ENCODE peak calls at places on chromosomes 12 and 14, in five cellular contexts. B, L, X, E and H are unnamed samples.

GRCh38 chr14:67650694-67651093 is 23.7 kb downstream of the VTI1B start:
- DNase-seq in B (peak), X (no peak), E (no peak), L (no peak), H (no peak)

GRCh38 chr12:70648831-70649230 is 11.6 kb upstream of the PTPRB start:
- DNase-seq in E (no peak), B (no peak), X (no peak), L (no peak), H (no peak)

GRCh38 chr14:75604979-75605825 is 26.8 kb downstream of the FLVCR2 start:
- DNase-seq in B (no peak), L (peak), E (no peak), X (no peak), H (no peak)

GRCh38 chr12:128734391-128734790 is 89.4 kb downstream of the SLC15A4 start:
- DNase-seq in L (no peak), E (no peak), B (no peak), X (no peak), H (no peak)

GRCh38 chr14:93171366-93171765 is 13.3 kb downstream of the MOAP1 start:
- DNase-seq in L (no peak), B (peak), E (no peak), X (no peak), H (no peak)

GRCh38 chr14:87131879-87132278 is 861.1 kb downstream of the GALC start:
- DNase-seq in L (no peak), X (no peak), B (peak), E (no peak), H (no peak)

GRCh38 chr12:27785882-27786570 is 6.0 kb upstream of the MANSC4 start:
- DNase-seq in B (peak), L (peak), E (no peak), X (no peak), H (no peak)

GRCh38 chr12:106551410-106551809 is 31.4 kb upstream of the RFX4 start:
- DNase-seq in X (no peak), B (no peak), L (no peak), E (no peak), H (no peak)

GRCh38 chr12:6369916-6370575 is 5.3 kb downstream of the SCNN1A start:
- DNase-seq in E (no peak), L (no peak), B (no peak), X (no peak), H (no peak)

GRCh38 chr12:131074221-131075083 is 120.7 kb downstream of the ADGRD1 start:
- DNase-seq in E (no peak), B (no peak), L (no peak), X (peak), H (no peak)

GRCh38 chr12:83896416-83896815 is 1016.2 kb downstream of the SLC6A15 start:
- DNase-seq in B (no peak), E (no peak), X (no peak), L (no peak), H (no peak)

GRCh38 chr14:54175298-54175942 is 218.8 kb upstream of the BMP4 start:
- DNase-seq in X (peak), E (peak), L (peak), B (peak), H (peak)

GRCh38 chr12:52910248-52910883 is 5.5 kb upstream of the KRT8 start:
- DNase-seq in X (peak), E (no peak), B (no peak), L (no peak), H (no peak)

GRCh38 chr12:109596418-109597244 is 23.0 kb downstream of the MVK start:
- DNase-seq in L (no peak), E (no peak), B (no peak), X (peak), H (no peak)

GRCh38 chr12:42468341-42468821 is 121.2 kb downstream of the PRICKLE1 start:
- DNase-seq in E (no peak), L (no peak), B (no peak), X (no peak), H (no peak)

GRCh38 chr12:208813-209212 is 5.1 kb downstream of the SLC6A12 start:
- DNase-seq in B (no peak), X (no peak), L (no peak), E (no peak), H (no peak)

GRCh38 chr12:104958009-104958945 is at the start of gene SLC41A2:
- DNase-seq in E (peak), X (peak), L (peak), B (peak), H (peak)

GRCh38 chr14:105931808-105932483 is 405.6 kb downstream of the TMEM121 start:
- DNase-seq in B (no peak), E (no peak), L (peak), X (peak), H (no peak)

GRCh38 chr12:94671917-94672316 is 21.6 kb upstream of the TMCC3 start:
- DNase-seq in L (no peak), E (no peak), X (no peak), B (no peak), H (no peak)

GRCh38 chr12:26833692-26834168 is 736 bp upstream of the ITPR2 start:
- DNase-seq in X (peak), B (peak), E (peak), L (peak), H (peak)

GRCh38 chr14:104722938-104723650 is 935 bp upstream of the ADSS1 start:
- DNase-seq in E (no peak), L (peak), X (peak), B (no peak), H (no peak)
- H2AK5ac ChIP-seq in E (no peak), L (peak), X (no peak), B (no peak), H (peak)

DNA sequence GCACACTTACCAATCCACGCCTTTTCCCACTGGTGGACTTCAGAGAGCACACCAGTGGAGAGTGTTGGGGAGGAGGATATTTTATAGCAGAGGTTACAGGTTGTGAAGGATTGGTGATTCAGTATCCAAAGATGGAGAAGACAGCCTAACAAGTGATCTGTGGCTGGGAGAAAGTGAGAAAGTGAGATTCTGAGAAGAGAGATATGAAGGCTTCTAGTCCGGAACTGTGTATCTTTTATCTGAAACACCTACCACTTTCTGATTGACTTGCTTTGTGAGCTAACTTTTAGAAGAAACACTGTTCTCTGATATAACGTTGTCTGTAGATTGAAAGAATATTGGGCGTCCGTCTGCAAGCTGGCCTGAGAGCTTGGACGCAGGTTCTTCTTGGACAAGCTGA is 24.0 kb downstream of the DYNC1H1 start:
- DNase-seq in X (no peak), E (no peak), B (no peak), L (no peak), H (no peak)
- H2BK12ac ChIP-seq in X (no peak), E (no peak), B (no peak), L (no peak), H (no peak)

GRCh38 chr14:64387232-64387737 is 868 bp upstream of the MTHFD1 start:
- DNase-seq in E (no peak), X (no peak), B (peak), L (no peak), H (no peak)
- H2AK5ac ChIP-seq in E (no peak), X (no peak), B (no peak), L (peak), H (peak)

GRCh38 chr14:101997429-101998336 is 33.3 kb downstream of the DYNC1H1 start:
- DNase-seq in L (no peak), B (no peak), X (no peak), E (no peak), H (no peak)

GRCh38 chr14:101991336-101991735 is 27.0 kb downstream of the DYNC1H1 start:
- DNase-seq in X (no peak), E (no peak), L (no peak), B (no peak), H (no peak)

GRCh38 chr14:101986953-101987352 is 22.6 kb downstream of the DYNC1H1 start:
- DNase-seq in E (no peak), X (no peak), B (no peak), L (no peak), H (no peak)

DNA sequence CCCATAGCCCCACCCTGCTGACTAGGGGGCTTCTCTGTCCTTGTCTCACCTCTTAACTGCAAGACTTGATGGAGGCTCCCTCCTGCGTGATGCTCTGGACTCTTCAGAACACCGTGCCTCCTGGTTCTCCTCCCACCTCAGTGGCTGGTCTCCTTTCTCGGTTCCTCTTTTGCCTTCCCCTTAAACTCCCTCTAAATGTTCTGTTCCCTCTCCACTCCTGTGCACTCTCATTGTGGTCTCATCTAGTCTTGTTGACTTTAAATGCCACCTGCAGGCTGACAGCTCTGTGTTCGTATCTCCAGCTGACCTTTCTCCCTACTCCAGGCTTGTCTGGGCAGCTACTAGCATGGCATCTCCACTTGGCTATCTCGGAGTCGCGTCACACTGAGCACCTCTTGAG is 28.3 kb downstream of the DYNC1H1 start:
- DNase-seq in L (no peak), E (no peak), B (no peak), X (no peak), H (no peak)
- H2BK12ac ChIP-seq in L (no peak), E (no peak), B (no peak), X (no peak), H (no peak)